ENCODE peak calls at places on chromosomes 7 and 10, in seven cellular contexts. I, J, M, Z, U, X and R are unnamed samples.
A peak's percentile ranks its signal among the peaks of the same experiment; 100 is the strongest.

GRCh38 chr7:81600608-81601007 is 169.2 kb downstream of the HGF start:
- DNase-seq in I (peak; percentile 99), J (no peak), M (peak; percentile 63), Z (no peak), U (no peak), X (no peak), R (peak; percentile 75)

GRCh38 chr7:83355143-83355542 is 192.5 kb upstream of the PCLO start:
- DNase-seq in I (no peak), J (no peak), M (no peak), Z (no peak), U (no peak), X (no peak), R (peak; percentile 4)

GRCh38 chr7:2529161-2530075 is 9.8 kb downstream of the LFNG start:
- DNase-seq in I (peak; percentile 53), J (peak; percentile 61), M (peak; percentile 57), Z (no peak), U (peak; percentile 62), X (no peak), R (peak; percentile 54)

GRCh38 chr7:1503390-1503789 is 799 bp downstream of the INTS1 start:
- DNase-seq in I (no peak), J (no peak), M (no peak), Z (no peak), U (no peak), X (no peak), R (no peak)

GRCh38 chr10:22226599-22226998 is 8.8 kb upstream of the EBLN1 start:
- DNase-seq in I (no peak), J (no peak), M (no peak), Z (no peak), U (no peak), X (no peak), R (no peak)

GRCh38 chr7:55964261-55964801 is at the start of gene NIPSNAP2:
- DNase-seq in I (no peak), J (no peak), M (peak; percentile 46), Z (peak; percentile 15), U (peak; percentile 45), X (no peak), R (peak; percentile 42)

GRCh38 chr7:86558680-86559079 is 85.0 kb upstream of the GRM3 start:
- DNase-seq in I (no peak), J (no peak), M (no peak), Z (peak; percentile 44), U (no peak), X (no peak), R (no peak)

GRCh38 chr7:99648843-99649242 is 31.0 kb downstream of the CYP3A5 start:
- DNase-seq in I (no peak), J (no peak), M (no peak), Z (no peak), U (no peak), X (no peak), R (no peak)

GRCh38 chr10:84097787-84098353 is 41.4 kb upstream of the GHITM start:
- DNase-seq in I (no peak), J (peak; percentile 38), M (peak; percentile 8), Z (no peak), U (no peak), X (no peak), R (peak; percentile 43)

GRCh38 chr10:87961314-87961713 is 97.9 kb downstream of the PTEN start:
- DNase-seq in I (peak; percentile 86), J (peak; percentile 70), M (peak; percentile 55), Z (no peak), U (no peak), X (peak; percentile 14), R (peak; percentile 89)

GRCh38 chr7:74059037-74059436 is 24.6 kb upstream of the LIMK1 start:
- DNase-seq in I (no peak), J (no peak), M (no peak), Z (no peak), U (no peak), X (no peak), R (no peak)

GRCh38 chr10:96415896-96416554 is 57.2 kb upstream of the OPALIN start:
- DNase-seq in I (peak; percentile 25), J (peak; percentile 28), M (no peak), Z (no peak), U (peak; percentile 5), X (peak; percentile 19), R (peak; percentile 19)

DNA sequence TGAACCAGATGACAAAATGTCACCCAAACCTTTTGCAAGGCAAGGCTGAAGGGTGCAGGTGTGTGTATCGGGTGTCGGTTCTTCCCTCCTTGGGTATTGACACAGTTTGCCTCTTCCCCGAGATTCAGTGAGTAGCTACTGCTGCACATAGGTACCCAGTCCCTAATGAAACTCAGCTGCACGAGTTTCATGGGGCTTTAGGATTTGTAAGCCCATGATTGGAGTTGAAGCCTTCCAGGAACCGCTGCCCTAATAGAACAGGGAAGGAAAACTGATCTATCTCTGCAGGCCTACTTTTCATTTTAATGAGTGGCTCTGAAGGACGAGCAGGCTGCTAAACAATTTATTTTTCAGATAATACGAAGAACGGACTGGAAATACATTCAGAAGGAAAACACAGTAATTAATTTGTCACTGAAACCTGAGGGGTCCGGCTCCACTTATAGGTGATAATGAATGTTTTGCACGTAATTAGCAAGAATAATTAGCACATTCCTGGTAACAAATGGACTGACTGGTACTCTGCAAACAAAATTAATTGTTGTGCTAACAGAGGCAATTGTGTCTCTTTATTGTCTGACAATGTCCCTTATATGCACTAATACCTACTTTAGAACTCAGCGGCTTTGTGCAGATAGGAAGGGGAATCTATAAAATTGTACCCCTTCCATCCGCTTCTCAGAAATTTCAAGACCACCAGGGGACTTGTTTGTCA is 49.6 kb upstream of the FZD8 start:
- DNase-seq in I (no peak), J (no peak), M (no peak), Z (no peak), U (no peak), X (no peak), R (no peak)
- H3K4me3 ChIP-seq in I (no peak overlapping the region), J (no peak overlapping the region), M (no peak overlapping the region), Z (no peak overlapping the region), U (no peak overlapping the region), X (no peak overlapping the region), R (no peak overlapping the region)

DNA sequence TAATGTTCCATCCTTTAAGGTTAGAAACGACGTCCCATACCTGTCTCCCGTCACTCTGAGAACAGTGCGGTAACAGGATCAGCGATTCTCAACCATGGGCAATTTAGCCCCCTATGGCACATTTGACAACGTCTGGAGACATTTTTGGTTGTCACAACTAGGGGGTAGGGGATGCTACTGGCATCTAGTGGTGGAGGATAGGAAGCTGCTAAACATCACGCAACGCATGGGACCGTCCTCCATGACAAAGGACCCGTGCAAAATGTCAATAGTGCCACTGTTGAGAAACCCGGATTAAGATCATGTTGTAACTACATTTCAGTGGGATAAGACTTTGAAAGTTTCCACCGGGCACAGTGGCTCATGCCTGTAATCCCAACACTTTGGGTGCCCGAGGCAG is 5.0 kb upstream of the PAXIP1 start:
- DNase-seq in I (no peak), J (peak; percentile 3), M (peak; percentile 5), Z (peak; percentile 32), U (no peak), X (no peak), R (peak; percentile 11)
- TF ChIP-seq CTCF in I (peak; percentile 18), J (peak; percentile 32), M (no peak), Z (peak; percentile 33), U (no peak), X (peak; percentile 22), R (peak; percentile 24)

GRCh38 chr10:128922172-128922571 is 544.9 kb upstream of the MGMT start:
- DNase-seq in I (no peak), J (no peak), M (peak; percentile 19), Z (no peak), U (peak; percentile 21), X (no peak), R (no peak)

GRCh38 chr10:128922619-128923018 is 544.4 kb upstream of the MGMT start:
- DNase-seq in I (no peak), J (no peak), M (no peak), Z (no peak), U (no peak), X (no peak), R (no peak)

GRCh38 chr10:128926693-128927092 is 540.3 kb upstream of the MGMT start:
- DNase-seq in I (no peak), J (no peak), M (no peak), Z (no peak), U (no peak), X (no peak), R (no peak)

GRCh38 chr10:128927389-128927788 is 539.7 kb upstream of the MGMT start:
- DNase-seq in I (no peak), J (no peak), M (no peak), Z (no peak), U (no peak), X (no peak), R (no peak)

GRCh38 chr10:128924918-128925317 is 542.1 kb upstream of the MGMT start:
- DNase-seq in I (no peak), J (no peak), M (no peak), Z (no peak), U (no peak), X (no peak), R (no peak)
- H3K4me3 ChIP-seq in I (no peak overlapping the region), J (no peak overlapping the region), M (no peak overlapping the region), Z (no peak overlapping the region), U (no peak overlapping the region), X (no peak overlapping the region), R (no peak overlapping the region)

GRCh38 chr10:91090761-91091529 is 129.5 kb upstream of the PCGF5 start:
- DNase-seq in I (peak; percentile 21), J (peak; percentile 37), M (peak; percentile 4), Z (no peak), U (no peak), X (no peak), R (peak; percentile 15)
- TF ChIP-seq CTCF in I (no peak), J (peak; percentile 38), M (peak; percentile 11), Z (no peak), U (no peak), X (peak; percentile 6), R (peak; percentile 33)

GRCh38 chr7:39951943-39952194 is 1.8 kb downstream of the CDK13 start:
- DNase-seq in I (no peak), J (no peak), M (no peak), Z (no peak), U (no peak), X (no peak), R (no peak)

GRCh38 chr7:39958038-39958437 is 8.0 kb downstream of the CDK13 start:
- DNase-seq in I (no peak), J (no peak), M (no peak), Z (no peak), U (no peak), X (no peak), R (no peak)

GRCh38 chr7:39952791-39953190 is 2.7 kb downstream of the CDK13 start:
- DNase-seq in I (no peak), J (no peak), M (peak; percentile 36), Z (no peak), U (no peak), X (no peak), R (peak; percentile 15)

GRCh38 chr7:39952378-39952777 is 2.3 kb downstream of the CDK13 start:
- DNase-seq in I (peak; percentile 9), J (peak; percentile 78), M (peak; percentile 70), Z (no peak), U (no peak), X (no peak), R (peak; percentile 43)

GRCh38 chr7:39954694-39955093 is 4.6 kb downstream of the CDK13 start:
- DNase-seq in I (no peak), J (no peak), M (no peak), Z (no peak), U (no peak), X (no peak), R (no peak)
- H3K4me3 ChIP-seq in I (no peak overlapping the region), J (no peak overlapping the region), M (no peak overlapping the region), Z (no peak overlapping the region), U (no peak overlapping the region), X (no peak overlapping the region), R (no peak overlapping the region)

DNA sequence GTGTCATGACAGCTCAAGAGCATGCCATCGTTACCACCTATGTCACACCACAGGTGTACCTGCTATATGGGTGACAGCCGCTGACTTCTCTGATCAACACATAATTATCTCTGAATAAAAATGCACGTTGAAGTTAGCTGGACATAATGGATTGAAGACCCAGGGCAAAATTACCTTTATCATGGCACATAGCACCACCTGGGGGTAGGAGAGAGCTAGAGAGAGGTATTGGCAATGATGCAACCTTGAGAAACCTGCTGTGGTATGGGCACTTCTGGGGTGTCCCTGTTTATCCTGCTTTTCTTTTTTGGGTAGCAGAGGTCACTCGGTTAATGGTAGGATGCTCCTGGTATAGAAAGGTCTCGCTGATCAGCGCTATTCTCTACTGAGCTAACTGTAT is 323.3 kb downstream of the TFEC start:
- DNase-seq in I (no peak), J (peak; percentile 18), M (peak; percentile 16), Z (peak; percentile 66), U (peak; percentile 47), X (no peak), R (peak; percentile 15)
- TF ChIP-seq CTCF in I (peak; percentile 18), J (peak; percentile 36), M (no peak), Z (peak; percentile 34), U (peak; percentile 46), X (peak; percentile 63), R (peak; percentile 30)